ENCODE peak calls at places on chromosomes 5 and 9, in seven cellular contexts. One of them, this sample, is unnamed.

GRCh38 chr5:37838152-37838932 is 1.5 kb downstream of the GDNF start:
- DNase-seq in midbrain: peak
- DNase-seq in HCEC 1CT: peak
- DNase-seq in EL: peak
- DNase-seq in MG63: no peak
- DNase-seq in HT1080: no peak
- DNase-seq in DMS53: peak
- DNase-seq in this sample: peak

GRCh38 chr5:82922086-82922734 is 155.0 kb downstream of the TMEM167A start:
- DNase-seq in midbrain: peak
- DNase-seq in HCEC 1CT: no peak
- DNase-seq in EL: no peak
- DNase-seq in MG63: no peak
- DNase-seq in HT1080: no peak
- DNase-seq in DMS53: no peak
- DNase-seq in this sample: no peak

GRCh38 chr9:105148328-105149006 is 96.0 kb upstream of the SLC44A1 start:
- DNase-seq in midbrain: no peak
- DNase-seq in HCEC 1CT: peak
- DNase-seq in EL: no peak
- DNase-seq in MG63: no peak
- DNase-seq in HT1080: no peak
- DNase-seq in DMS53: no peak
- DNase-seq in this sample: no peak

GRCh38 chr5:21807953-21808352 is 1045.2 kb downstream of the CDH12 start:
- DNase-seq in midbrain: no peak
- DNase-seq in HCEC 1CT: peak
- DNase-seq in EL: no peak
- DNase-seq in MG63: peak
- DNase-seq in HT1080: peak
- DNase-seq in DMS53: peak
- DNase-seq in this sample: no peak

GRCh38 chr5:142807378-142807911 is 37.3 kb downstream of the ARHGAP26 start:
- DNase-seq in midbrain: no peak
- DNase-seq in HCEC 1CT: no peak
- DNase-seq in EL: no peak
- DNase-seq in MG63: no peak
- DNase-seq in HT1080: no peak
- DNase-seq in DMS53: no peak
- DNase-seq in this sample: no peak

GRCh38 chr9:81694541-81694940 is 5.2 kb upstream of the TLE1 start:
- DNase-seq in midbrain: no peak
- DNase-seq in HCEC 1CT: no peak
- DNase-seq in EL: no peak
- DNase-seq in MG63: no peak
- DNase-seq in HT1080: no peak
- DNase-seq in DMS53: no peak
- DNase-seq in this sample: no peak

GRCh38 chr9:133883356-133883755 is 108.8 kb downstream of the VAV2 start:
- DNase-seq in midbrain: no peak
- DNase-seq in HCEC 1CT: no peak
- DNase-seq in EL: no peak
- DNase-seq in MG63: no peak
- DNase-seq in HT1080: no peak
- DNase-seq in DMS53: no peak
- DNase-seq in this sample: no peak

GRCh38 chr5:121668635-121669034 is 183.0 kb upstream of the FTMT start:
- DNase-seq in midbrain: no peak
- DNase-seq in HCEC 1CT: peak
- DNase-seq in EL: peak
- DNase-seq in MG63: no peak
- DNase-seq in HT1080: peak
- DNase-seq in DMS53: no peak
- DNase-seq in this sample: no peak

GRCh38 chr5:142016576-142016975 is 3.7 kb upstream of the GNPDA1 start:
- DNase-seq in midbrain: no peak
- DNase-seq in HCEC 1CT: no peak
- DNase-seq in EL: no peak
- DNase-seq in MG63: no peak
- DNase-seq in HT1080: no peak
- DNase-seq in DMS53: no peak
- DNase-seq in this sample: no peak

GRCh38 chr9:5832093-5832542 is 799 bp downstream of the ERMP1 start:
- DNase-seq in midbrain: no peak
- DNase-seq in HCEC 1CT: no peak
- DNase-seq in EL: no peak
- DNase-seq in MG63: no peak
- DNase-seq in HT1080: no peak
- DNase-seq in DMS53: no peak
- DNase-seq in this sample: no peak

GRCh38 chr5:5188377-5189020 is 48.4 kb downstream of the ADAMTS16 start:
- DNase-seq in midbrain: no peak
- DNase-seq in HCEC 1CT: no peak
- DNase-seq in EL: no peak
- DNase-seq in MG63: no peak
- DNase-seq in HT1080: no peak
- DNase-seq in DMS53: no peak
- DNase-seq in this sample: no peak

GRCh38 chr5:148922606-148923005 is 96.2 kb downstream of the ADRB2 start:
- DNase-seq in midbrain: no peak
- DNase-seq in HCEC 1CT: no peak
- DNase-seq in EL: no peak
- DNase-seq in MG63: no peak
- DNase-seq in HT1080: no peak
- DNase-seq in DMS53: no peak
- DNase-seq in this sample: no peak

GRCh38 chr5:126234563-126235195 is 188.5 kb upstream of the GRAMD2B start:
- DNase-seq in midbrain: peak
- DNase-seq in HCEC 1CT: peak
- DNase-seq in EL: peak
- DNase-seq in MG63: peak
- DNase-seq in HT1080: peak
- DNase-seq in DMS53: peak
- DNase-seq in this sample: no peak

GRCh38 chr9:121075251-121076036 is 689 bp downstream of the CNTRL start:
- DNase-seq in midbrain: no peak
- DNase-seq in HCEC 1CT: peak
- DNase-seq in EL: no peak
- DNase-seq in MG63: no peak
- DNase-seq in HT1080: no peak
- DNase-seq in DMS53: peak
- DNase-seq in this sample: no peak

GRCh38 chr9:12884736-12885395 is 110.0 kb downstream of the LURAP1L start:
- DNase-seq in midbrain: peak
- DNase-seq in HCEC 1CT: peak
- DNase-seq in EL: peak
- DNase-seq in MG63: peak
- DNase-seq in HT1080: peak
- DNase-seq in DMS53: peak
- DNase-seq in this sample: peak

GRCh38 chr5:1380011-1380817 is 35.3 kb upstream of the CLPTM1L start:
- DNase-seq in midbrain: peak
- DNase-seq in HCEC 1CT: no peak
- DNase-seq in EL: no peak
- DNase-seq in MG63: peak
- DNase-seq in HT1080: peak
- DNase-seq in DMS53: peak
- DNase-seq in this sample: no peak

GRCh38 chr5:67202830-67203229 is 6.2 kb upstream of the CD180 start:
- DNase-seq in midbrain: no peak
- DNase-seq in HCEC 1CT: no peak
- DNase-seq in EL: no peak
- DNase-seq in MG63: no peak
- DNase-seq in HT1080: no peak
- DNase-seq in DMS53: no peak
- DNase-seq in this sample: no peak

GRCh38 chr9:94799578-94800264 is 73.2 kb downstream of the AOPEP start:
- DNase-seq in midbrain: no peak
- DNase-seq in HCEC 1CT: peak
- DNase-seq in EL: peak
- DNase-seq in MG63: peak
- DNase-seq in HT1080: peak
- DNase-seq in DMS53: no peak
- DNase-seq in this sample: no peak